ENCODE peak calls at places on chromosome 10, in four cellular contexts. One of them, this sample, is unnamed.

GRCh38 chr10:70174058-70174741 is 3.9 kb upstream of the SAR1A start:
- DNase-seq in K562: no peak
- DNase-seq in fibroblast of lung: peak; percentile 5
- DNase-seq in astrocyte: no peak
- DNase-seq in this sample: no peak

GRCh38 chr10:44183667-44184632 is 200.9 kb downstream of the CXCL12 start:
- DNase-seq in K562: no peak
- DNase-seq in fibroblast of lung: peak; percentile 48
- DNase-seq in astrocyte: peak; percentile 31
- DNase-seq in this sample: peak; percentile 77

GRCh38 chr10:126939706-126940105 is 34.5 kb downstream of the DOCK1 start:
- DNase-seq in K562: no peak
- DNase-seq in fibroblast of lung: no peak
- DNase-seq in astrocyte: no peak
- DNase-seq in this sample: no peak

GRCh38 chr10:116653885-116654284 is 33.1 kb downstream of the PNLIPRP2 start:
- DNase-seq in K562: no peak
- DNase-seq in fibroblast of lung: no peak
- DNase-seq in astrocyte: no peak
- DNase-seq in this sample: no peak

GRCh38 chr10:93065675-93066543 is 5.3 kb downstream of the CYP26C1 start:
- DNase-seq in K562: no peak
- DNase-seq in fibroblast of lung: no peak
- DNase-seq in astrocyte: no peak
- DNase-seq in this sample: peak; percentile 38

GRCh38 chr10:43640603-43641002 is 8.1 kb downstream of the ZNF32 start:
- DNase-seq in K562: no peak
- DNase-seq in fibroblast of lung: no peak
- DNase-seq in astrocyte: no peak
- DNase-seq in this sample: no peak

GRCh38 chr10:23742368-23742767 is 303.5 kb downstream of the OTUD1 start:
- DNase-seq in K562: no peak
- DNase-seq in fibroblast of lung: no peak
- DNase-seq in astrocyte: no peak
- DNase-seq in this sample: no peak

GRCh38 chr10:5737352-5737751 is 52.7 kb downstream of the TASOR2 start:
- DNase-seq in K562: no peak
- DNase-seq in fibroblast of lung: no peak
- DNase-seq in astrocyte: no peak
- DNase-seq in this sample: no peak

GRCh38 chr10:63976538-63976937 is 455.3 kb downstream of the REEP3 start:
- DNase-seq in K562: peak; percentile 53
- DNase-seq in fibroblast of lung: peak; percentile 1
- DNase-seq in astrocyte: no peak
- DNase-seq in this sample: peak; percentile 63

GRCh38 chr10:48602401-48603135 is 2.3 kb downstream of the ARHGAP22 start:
- DNase-seq in K562: no peak
- DNase-seq in fibroblast of lung: no peak
- DNase-seq in astrocyte: no peak
- DNase-seq in this sample: peak; percentile 81

GRCh38 chr10:48288661-48289060 is 14.2 kb upstream of the FRMPD2 start:
- DNase-seq in K562: no peak
- DNase-seq in fibroblast of lung: peak; percentile 44
- DNase-seq in astrocyte: peak; percentile 23
- DNase-seq in this sample: no peak

GRCh38 chr10:113041841-113042745 is 92.0 kb downstream of the TCF7L2 start:
- DNase-seq in K562: no peak
- DNase-seq in fibroblast of lung: no peak
- DNase-seq in astrocyte: peak; percentile 33
- DNase-seq in this sample: peak; percentile 57

GRCh38 chr10:68406111-68406814 is 814 bp downstream of the RUFY2 start:
- DNase-seq in K562: no peak
- DNase-seq in fibroblast of lung: peak; percentile 66
- DNase-seq in astrocyte: peak; percentile 44
- DNase-seq in this sample: peak; percentile 92

GRCh38 chr10:116713846-116714245 is 28.5 kb downstream of the HSPA12A start:
- DNase-seq in K562: no peak
- DNase-seq in fibroblast of lung: no peak
- DNase-seq in astrocyte: no peak
- DNase-seq in this sample: no peak

GRCh38 chr10:23656735-23657134 is 217.9 kb downstream of the OTUD1 start:
- DNase-seq in K562: no peak
- DNase-seq in fibroblast of lung: no peak
- DNase-seq in astrocyte: no peak
- DNase-seq in this sample: peak; percentile 34

GRCh38 chr10:7788640-7789335 is 811 bp downstream of the ATP5F1C start:
- DNase-seq in K562: peak; percentile 18
- DNase-seq in fibroblast of lung: peak; percentile 35
- DNase-seq in astrocyte: no peak
- DNase-seq in this sample: peak; percentile 68

GRCh38 chr10:132149261-132149660 is 37.5 kb upstream of the DPYSL4 start:
- DNase-seq in K562: no peak
- DNase-seq in fibroblast of lung: no peak
- DNase-seq in astrocyte: no peak
- DNase-seq in this sample: peak; percentile 25

GRCh38 chr10:101644002-101644401 is 51.0 kb downstream of the FBXW4 start:
- DNase-seq in K562: no peak
- DNase-seq in fibroblast of lung: no peak
- DNase-seq in astrocyte: no peak
- DNase-seq in this sample: no peak

GRCh38 chr10:101643546-101643945 is 51.4 kb downstream of the FBXW4 start:
- DNase-seq in K562: no peak
- DNase-seq in fibroblast of lung: no peak
- DNase-seq in astrocyte: no peak
- DNase-seq in this sample: no peak

GRCh38 chr10:101639141-101639900 is 51.2 kb downstream of the DPCD start:
- DNase-seq in K562: no peak
- DNase-seq in fibroblast of lung: no peak
- DNase-seq in astrocyte: no peak
- DNase-seq in this sample: no peak
- H3K27ac ChIP-seq in K562: no peak overlapping the region
- H3K27ac ChIP-seq in fibroblast of lung: no peak overlapping the region
- H3K27ac ChIP-seq in astrocyte: no peak overlapping the region
- H3K27ac ChIP-seq in this sample: no peak overlapping the region

GRCh38 chr10:104631946-104632345 is 9.1 kb upstream of the SORCS3 start:
- DNase-seq in K562: no peak
- DNase-seq in fibroblast of lung: no peak
- DNase-seq in astrocyte: no peak
- DNase-seq in this sample: no peak

DNA sequence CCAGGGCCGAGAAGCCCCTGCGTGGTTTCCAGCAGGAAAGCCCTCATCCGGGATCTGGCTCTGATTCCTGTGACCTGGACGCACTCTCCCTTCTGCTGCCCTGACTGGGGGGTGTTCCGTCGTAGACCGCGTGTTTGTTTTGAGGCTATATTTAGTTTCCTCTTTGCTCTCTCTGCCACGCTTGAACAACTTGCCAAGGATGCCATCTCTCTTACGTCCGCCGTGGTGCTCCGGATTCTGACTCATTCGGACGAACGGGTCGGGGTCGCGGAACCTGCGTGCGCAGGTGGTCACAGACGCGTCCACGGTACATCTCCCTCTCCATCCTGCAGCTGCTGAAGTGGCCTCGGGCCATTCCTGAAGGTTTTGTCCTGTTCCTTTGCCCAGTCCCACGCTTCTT is 10.4 kb upstream of the SORCS3 start:
- DNase-seq in K562: no peak
- DNase-seq in fibroblast of lung: no peak
- DNase-seq in astrocyte: no peak
- DNase-seq in this sample: no peak
- TF ChIP-seq EZH2 in K562: no peak
- TF ChIP-seq EZH2 in fibroblast of lung: no peak
- TF ChIP-seq EZH2 in astrocyte: no peak
- TF ChIP-seq EZH2 in this sample: no peak

DNA sequence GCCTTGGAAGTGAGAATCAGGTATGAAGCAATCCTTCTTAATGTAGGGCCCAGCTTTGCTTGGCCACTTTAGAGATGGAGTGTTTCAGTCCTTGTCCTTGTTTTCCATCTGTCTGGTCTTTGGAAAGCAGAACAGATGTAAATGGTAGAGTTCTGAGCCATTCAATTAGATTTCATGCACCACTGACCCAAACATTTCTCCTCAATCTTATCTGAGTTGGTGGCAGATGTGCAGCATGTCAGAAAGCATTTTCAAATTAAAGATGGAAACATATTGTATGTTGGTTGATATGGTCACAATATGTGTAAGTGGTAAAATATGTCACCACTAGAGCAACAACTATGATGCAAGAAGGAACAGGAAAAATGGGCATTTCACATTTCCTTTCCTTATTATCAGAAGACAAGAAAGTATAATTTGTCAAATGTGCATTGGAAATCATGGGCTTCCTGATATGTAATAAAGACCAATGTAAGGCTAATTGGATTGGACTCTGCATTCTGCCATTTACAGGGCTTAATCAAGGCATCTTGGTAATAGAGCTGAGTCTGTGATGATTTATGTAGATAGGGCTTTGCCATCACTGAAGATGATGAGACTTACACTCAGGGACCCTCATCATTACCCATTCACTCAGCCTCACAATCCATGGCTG is 750.6 kb downstream of the NRG3 start:
- DNase-seq in K562: no peak
- DNase-seq in fibroblast of lung: no peak
- DNase-seq in astrocyte: no peak
- DNase-seq in this sample: no peak
- H3K27ac ChIP-seq in K562: no peak overlapping the region
- H3K27ac ChIP-seq in fibroblast of lung: no peak overlapping the region
- H3K27ac ChIP-seq in astrocyte: no peak overlapping the region
- H3K27ac ChIP-seq in this sample: no peak overlapping the region

DNA sequence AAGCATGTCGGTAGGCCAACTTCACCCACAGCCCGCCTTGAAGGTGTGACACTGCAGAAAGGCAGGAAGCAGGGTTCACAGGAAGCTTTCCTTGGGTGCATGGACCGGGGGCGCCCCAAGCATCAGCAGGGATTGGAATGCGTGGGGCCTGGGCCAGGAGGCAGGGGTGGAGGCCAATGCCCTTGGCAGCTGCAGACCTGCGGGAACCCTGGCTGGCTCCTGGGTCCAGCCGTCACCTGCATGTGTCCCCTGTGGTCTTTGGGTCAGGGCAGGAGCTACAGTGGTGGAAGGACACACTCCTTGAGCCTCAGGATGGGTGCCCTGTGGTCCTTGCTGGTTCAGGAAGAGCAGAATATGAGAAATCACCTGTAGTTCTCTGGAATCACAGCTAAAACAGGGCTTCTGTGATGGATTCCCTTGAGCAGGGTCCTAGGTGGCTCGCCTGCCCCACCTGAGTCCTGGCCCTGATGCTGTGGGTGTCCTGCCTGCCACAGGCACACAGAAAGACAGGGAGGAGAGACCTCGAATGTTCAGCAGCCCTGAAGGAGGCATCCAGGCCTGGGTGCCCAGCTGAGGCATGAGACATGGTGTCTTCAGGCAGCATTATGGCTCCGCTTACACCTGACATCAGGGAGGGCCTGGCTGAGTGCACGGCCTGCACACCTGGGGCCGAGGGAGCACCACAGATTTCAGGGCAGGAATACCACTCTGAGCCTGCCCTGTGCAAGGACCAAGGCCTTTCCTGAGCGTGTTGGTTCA is 15.1 kb downstream of the ANTXRL start:
- DNase-seq in K562: no peak
- DNase-seq in fibroblast of lung: no peak
- DNase-seq in astrocyte: no peak
- DNase-seq in this sample: no peak
- TF ChIP-seq EZH2 in K562: no peak
- TF ChIP-seq EZH2 in fibroblast of lung: no peak
- TF ChIP-seq EZH2 in astrocyte: no peak
- TF ChIP-seq EZH2 in this sample: no peak

GRCh38 chr10:73478636-73479035 is 17.2 kb downstream of the PPP3CB start:
- DNase-seq in K562: no peak
- DNase-seq in fibroblast of lung: no peak
- DNase-seq in astrocyte: no peak
- DNase-seq in this sample: no peak
- H3K27ac ChIP-seq in K562: no peak overlapping the region
- H3K27ac ChIP-seq in fibroblast of lung: no peak overlapping the region
- H3K27ac ChIP-seq in astrocyte: no peak overlapping the region
- H3K27ac ChIP-seq in this sample: no peak overlapping the region

This sample was measured in GM23248.